ENCODE peak calls at places on chromosomes 7 and 10, in ten cellular contexts. One of them, this sample, is unnamed.

GRCh38 chr7:91784469-91784868 is 96.0 kb downstream of the MTERF1 start:
- DNase-seq in effector memory CD4-positive, alpha-beta T cell: no peak
- DNase-seq in psoas muscle: no peak
- DNase-seq in astrocyte: peak; percentile 58
- DNase-seq in Panc1: no peak
- DNase-seq in left ventricle myocardium inferior: no peak
- DNase-seq in small intestine: peak; percentile 20
- DNase-seq in ovary: no peak
- DNase-seq in vagina: no peak
- DNase-seq in right atrium auricular region: no peak
- DNase-seq in this sample: no peak

GRCh38 chr7:120628233-120628632 is 229.7 kb downstream of the TSPAN12 start:
- DNase-seq in psoas muscle: no peak
- DNase-seq in ovary: no peak
- DNase-seq in astrocyte: no peak
- DNase-seq in right atrium auricular region: no peak
- DNase-seq in small intestine: no peak
- DNase-seq in effector memory CD4-positive, alpha-beta T cell: no peak
- DNase-seq in Panc1: no peak
- DNase-seq in left ventricle myocardium inferior: no peak
- DNase-seq in vagina: no peak
- DNase-seq in this sample: no peak

GRCh38 chr7:77386165-77386824 is 29.9 kb downstream of the GSAP start:
- DNase-seq in effector memory CD4-positive, alpha-beta T cell: no peak
- DNase-seq in right atrium auricular region: no peak
- DNase-seq in ovary: no peak
- DNase-seq in small intestine: no peak
- DNase-seq in Panc1: no peak
- DNase-seq in astrocyte: peak; percentile 34
- DNase-seq in vagina: no peak
- DNase-seq in psoas muscle: no peak
- DNase-seq in left ventricle myocardium inferior: no peak
- DNase-seq in this sample: no peak

GRCh38 chr7:45082031-45082830 is 6.5 kb downstream of the NACAD start:
- DNase-seq in left ventricle myocardium inferior: no peak
- DNase-seq in Panc1: no peak
- DNase-seq in small intestine: no peak
- DNase-seq in right atrium auricular region: no peak
- DNase-seq in psoas muscle: peak; percentile 50
- DNase-seq in ovary: no peak
- DNase-seq in effector memory CD4-positive, alpha-beta T cell: no peak
- DNase-seq in vagina: no peak
- DNase-seq in astrocyte: no peak
- DNase-seq in this sample: peak; percentile 88

GRCh38 chr7:388961-389701 is 99.2 kb downstream of the FOXL3 start:
- DNase-seq in right atrium auricular region: no peak
- DNase-seq in left ventricle myocardium inferior: peak; percentile 4
- DNase-seq in ovary: peak; percentile 13
- DNase-seq in small intestine: no peak
- DNase-seq in psoas muscle: peak; percentile 50
- DNase-seq in effector memory CD4-positive, alpha-beta T cell: no peak
- DNase-seq in vagina: no peak
- DNase-seq in astrocyte: no peak
- DNase-seq in Panc1: no peak
- DNase-seq in this sample: no peak

GRCh38 chr7:15925608-15926007 is 239.1 kb upstream of the MEOX2 start:
- DNase-seq in vagina: no peak
- DNase-seq in ovary: no peak
- DNase-seq in astrocyte: no peak
- DNase-seq in effector memory CD4-positive, alpha-beta T cell: no peak
- DNase-seq in Panc1: no peak
- DNase-seq in psoas muscle: no peak
- DNase-seq in small intestine: no peak
- DNase-seq in right atrium auricular region: no peak
- DNase-seq in left ventricle myocardium inferior: no peak
- DNase-seq in this sample: no peak

GRCh38 chr7:2175091-2175490 is 57.7 kb downstream of the MAD1L1 start:
- DNase-seq in astrocyte: no peak
- DNase-seq in small intestine: no peak
- DNase-seq in vagina: no peak
- DNase-seq in psoas muscle: peak; percentile 75
- DNase-seq in right atrium auricular region: peak; percentile 53
- DNase-seq in ovary: no peak
- DNase-seq in effector memory CD4-positive, alpha-beta T cell: no peak
- DNase-seq in left ventricle myocardium inferior: no peak
- DNase-seq in Panc1: no peak
- DNase-seq in this sample: no peak

GRCh38 chr7:122350701-122351100 is 46.2 kb upstream of the FEZF1 start:
- DNase-seq in right atrium auricular region: no peak
- DNase-seq in left ventricle myocardium inferior: no peak
- DNase-seq in small intestine: no peak
- DNase-seq in ovary: no peak
- DNase-seq in psoas muscle: no peak
- DNase-seq in vagina: no peak
- DNase-seq in effector memory CD4-positive, alpha-beta T cell: no peak
- DNase-seq in astrocyte: no peak
- DNase-seq in Panc1: no peak
- DNase-seq in this sample: no peak

GRCh38 chr10:7458554-7458953 is 47.7 kb upstream of the SFMBT2 start:
- DNase-seq in vagina: no peak
- DNase-seq in right atrium auricular region: no peak
- DNase-seq in effector memory CD4-positive, alpha-beta T cell: no peak
- DNase-seq in astrocyte: peak; percentile 59
- DNase-seq in psoas muscle: no peak
- DNase-seq in left ventricle myocardium inferior: no peak
- DNase-seq in ovary: no peak
- DNase-seq in small intestine: no peak
- DNase-seq in Panc1: no peak
- DNase-seq in this sample: no peak

GRCh38 chr7:159078911-159079270 is 65.8 kb downstream of the VIPR2 start:
- DNase-seq in vagina: no peak
- DNase-seq in ovary: no peak
- DNase-seq in astrocyte: no peak
- DNase-seq in effector memory CD4-positive, alpha-beta T cell: no peak
- DNase-seq in right atrium auricular region: no peak
- DNase-seq in left ventricle myocardium inferior: no peak
- DNase-seq in Panc1: no peak
- DNase-seq in small intestine: no peak
- DNase-seq in psoas muscle: no peak
- DNase-seq in this sample: peak; percentile 4

GRCh38 chr7:39187130-39187529 is 209.4 kb downstream of the POU6F2 start:
- DNase-seq in vagina: no peak
- DNase-seq in astrocyte: no peak
- DNase-seq in ovary: no peak
- DNase-seq in effector memory CD4-positive, alpha-beta T cell: no peak
- DNase-seq in psoas muscle: no peak
- DNase-seq in Panc1: no peak
- DNase-seq in right atrium auricular region: no peak
- DNase-seq in small intestine: no peak
- DNase-seq in left ventricle myocardium inferior: no peak
- DNase-seq in this sample: no peak

GRCh38 chr7:113143486-113144257 is 25.3 kb upstream of the SMIM30 start:
- DNase-seq in effector memory CD4-positive, alpha-beta T cell: no peak
- DNase-seq in right atrium auricular region: no peak
- DNase-seq in vagina: no peak
- DNase-seq in ovary: no peak
- DNase-seq in left ventricle myocardium inferior: no peak
- DNase-seq in astrocyte: no peak
- DNase-seq in small intestine: no peak
- DNase-seq in psoas muscle: no peak
- DNase-seq in Panc1: no peak
- DNase-seq in this sample: no peak

GRCh38 chr7:113142385-113143119 is 24.2 kb upstream of the SMIM30 start:
- DNase-seq in vagina: no peak
- DNase-seq in astrocyte: no peak
- DNase-seq in psoas muscle: no peak
- DNase-seq in left ventricle myocardium inferior: no peak
- DNase-seq in small intestine: no peak
- DNase-seq in ovary: no peak
- DNase-seq in Panc1: no peak
- DNase-seq in right atrium auricular region: no peak
- DNase-seq in effector memory CD4-positive, alpha-beta T cell: no peak
- DNase-seq in this sample: no peak

GRCh38 chr7:113140956-113141355 is 22.6 kb upstream of the SMIM30 start:
- DNase-seq in left ventricle myocardium inferior: no peak
- DNase-seq in vagina: no peak
- DNase-seq in ovary: no peak
- DNase-seq in psoas muscle: no peak
- DNase-seq in Panc1: no peak
- DNase-seq in effector memory CD4-positive, alpha-beta T cell: no peak
- DNase-seq in right atrium auricular region: no peak
- DNase-seq in astrocyte: no peak
- DNase-seq in small intestine: no peak
- DNase-seq in this sample: no peak

GRCh38 chr7:113144839-113145238 is 26.5 kb upstream of the SMIM30 start:
- DNase-seq in effector memory CD4-positive, alpha-beta T cell: no peak
- DNase-seq in small intestine: no peak
- DNase-seq in astrocyte: no peak
- DNase-seq in ovary: no peak
- DNase-seq in right atrium auricular region: no peak
- DNase-seq in left ventricle myocardium inferior: no peak
- DNase-seq in vagina: no peak
- DNase-seq in Panc1: no peak
- DNase-seq in psoas muscle: no peak
- DNase-seq in this sample: no peak
- H3K4me3 ChIP-seq in effector memory CD4-positive, alpha-beta T cell: no peak overlapping the region
- H3K4me3 ChIP-seq in small intestine: no peak overlapping the region
- H3K4me3 ChIP-seq in astrocyte: no peak overlapping the region
- H3K4me3 ChIP-seq in ovary: no peak overlapping the region
- H3K4me3 ChIP-seq in right atrium auricular region: no peak overlapping the region
- H3K4me3 ChIP-seq in left ventricle myocardium inferior: no peak overlapping the region
- H3K4me3 ChIP-seq in vagina: no peak overlapping the region
- H3K4me3 ChIP-seq in Panc1: no peak overlapping the region
- H3K4me3 ChIP-seq in psoas muscle: no peak overlapping the region
- H3K4me3 ChIP-seq in this sample: no peak overlapping the region

GRCh38 chr10:93473161-93473560 is 9.0 kb downstream of the MYOF start:
- DNase-seq in left ventricle myocardium inferior: no peak
- DNase-seq in ovary: no peak
- DNase-seq in small intestine: no peak
- DNase-seq in right atrium auricular region: no peak
- DNase-seq in vagina: no peak
- DNase-seq in psoas muscle: no peak
- DNase-seq in astrocyte: no peak
- DNase-seq in Panc1: no peak
- DNase-seq in effector memory CD4-positive, alpha-beta T cell: no peak
- DNase-seq in this sample: no peak

GRCh38 chr10:93473804-93474472 is 8.2 kb downstream of the MYOF start:
- DNase-seq in effector memory CD4-positive, alpha-beta T cell: no peak
- DNase-seq in ovary: no peak
- DNase-seq in left ventricle myocardium inferior: no peak
- DNase-seq in psoas muscle: no peak
- DNase-seq in small intestine: no peak
- DNase-seq in Panc1: no peak
- DNase-seq in right atrium auricular region: no peak
- DNase-seq in vagina: no peak
- DNase-seq in astrocyte: no peak
- DNase-seq in this sample: no peak

GRCh38 chr10:93475227-93475626 is 6.9 kb downstream of the MYOF start:
- DNase-seq in psoas muscle: no peak
- DNase-seq in ovary: no peak
- DNase-seq in astrocyte: no peak
- DNase-seq in effector memory CD4-positive, alpha-beta T cell: no peak
- DNase-seq in right atrium auricular region: no peak
- DNase-seq in left ventricle myocardium inferior: no peak
- DNase-seq in Panc1: no peak
- DNase-seq in vagina: no peak
- DNase-seq in small intestine: no peak
- DNase-seq in this sample: no peak

GRCh38 chr10:93476756-93477155 is 5.4 kb downstream of the MYOF start:
- DNase-seq in astrocyte: no peak
- DNase-seq in psoas muscle: no peak
- DNase-seq in effector memory CD4-positive, alpha-beta T cell: no peak
- DNase-seq in small intestine: no peak
- DNase-seq in ovary: no peak
- DNase-seq in vagina: no peak
- DNase-seq in right atrium auricular region: no peak
- DNase-seq in left ventricle myocardium inferior: no peak
- DNase-seq in Panc1: no peak
- DNase-seq in this sample: no peak

DNA sequence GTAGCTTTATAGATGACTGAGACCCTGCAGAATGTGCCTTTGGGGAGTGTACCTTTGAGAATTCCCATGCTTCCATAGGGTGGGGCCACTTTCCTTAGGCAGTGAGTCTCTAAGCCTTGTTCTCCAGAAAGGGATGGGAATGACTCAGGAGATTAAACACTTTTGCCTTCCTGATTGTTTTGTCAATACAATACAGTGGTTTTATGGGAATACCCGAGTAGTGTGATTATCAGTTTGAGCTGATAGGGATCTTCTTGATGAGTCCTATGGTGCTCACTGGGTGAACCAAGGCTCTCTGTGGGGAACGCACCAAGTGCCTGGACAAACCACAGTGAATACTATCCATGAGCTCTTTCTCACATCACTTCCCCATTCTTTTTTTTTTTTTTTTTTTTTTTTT is 6.3 kb downstream of the MYOF start:
- DNase-seq in Panc1: peak; percentile 90
- DNase-seq in left ventricle myocardium inferior: no peak
- DNase-seq in right atrium auricular region: peak; percentile 38
- DNase-seq in psoas muscle: no peak
- DNase-seq in effector memory CD4-positive, alpha-beta T cell: no peak
- DNase-seq in ovary: no peak
- DNase-seq in small intestine: peak; percentile 63
- DNase-seq in vagina: no peak
- DNase-seq in astrocyte: peak; percentile 97
- DNase-seq in this sample: no peak
- H3K4me1 ChIP-seq in Panc1: peaks cover 79% of the 10 kb centered on the region
- H3K4me1 ChIP-seq in left ventricle myocardium inferior: peaks cover 56% of the 10 kb centered on the region
- H3K4me1 ChIP-seq in right atrium auricular region: no peaks in the 10 kb centered on the region
- H3K4me1 ChIP-seq in psoas muscle: peaks cover under 1% of the 10 kb centered on the region
- H3K4me1 ChIP-seq in effector memory CD4-positive, alpha-beta T cell: no peaks in the 10 kb centered on the region
- H3K4me1 ChIP-seq in ovary: peaks cover 5% of the 10 kb centered on the region
- H3K4me1 ChIP-seq in small intestine: peaks cover 8% of the 10 kb centered on the region
- H3K4me1 ChIP-seq in vagina: peaks cover 91% of the 10 kb centered on the region
- H3K4me1 ChIP-seq in astrocyte: peaks cover 68% of the 10 kb centered on the region
- H3K4me1 ChIP-seq in this sample: no peaks in the 10 kb centered on the region

DNA sequence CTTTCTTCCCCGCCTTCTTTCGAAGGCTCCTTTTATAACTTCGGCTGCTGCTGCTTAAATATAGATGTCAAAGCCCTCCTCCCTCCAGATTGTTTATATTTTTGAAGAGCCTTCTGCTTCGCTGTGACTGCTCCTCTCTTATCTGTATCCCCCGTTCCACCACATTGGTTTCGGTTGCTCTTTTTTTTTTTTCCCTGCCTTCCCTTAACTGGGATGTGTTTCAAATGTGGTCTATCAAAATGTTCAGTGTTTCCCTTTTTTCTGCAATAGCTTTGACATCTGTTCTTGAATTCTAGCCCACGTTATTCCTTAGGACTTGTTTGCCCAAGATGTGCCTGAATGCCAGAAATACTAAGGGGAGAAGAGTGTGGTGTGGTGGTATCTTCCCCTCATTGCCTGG is 96.5 kb downstream of the CUX1 start:
- DNase-seq in ovary: no peak
- DNase-seq in left ventricle myocardium inferior: no peak
- DNase-seq in astrocyte: peak; percentile 48
- DNase-seq in small intestine: no peak
- DNase-seq in right atrium auricular region: no peak
- DNase-seq in effector memory CD4-positive, alpha-beta T cell: no peak
- DNase-seq in psoas muscle: no peak
- DNase-seq in Panc1: no peak
- DNase-seq in vagina: no peak
- DNase-seq in this sample: no peak
- H3K27ac ChIP-seq in ovary: peak overlapping the region; percentile 73
- H3K27ac ChIP-seq in left ventricle myocardium inferior: peak overlapping the region; percentile 87
- H3K27ac ChIP-seq in astrocyte: no peak overlapping the region
- H3K27ac ChIP-seq in small intestine: no peak overlapping the region
- H3K27ac ChIP-seq in right atrium auricular region: peak overlapping the region; percentile 68
- H3K27ac ChIP-seq in effector memory CD4-positive, alpha-beta T cell: no peak overlapping the region
- H3K27ac ChIP-seq in psoas muscle: peak overlapping the region; percentile 90
- H3K27ac ChIP-seq in Panc1: no peak overlapping the region
- H3K27ac ChIP-seq in vagina: peak overlapping the region; percentile 71
- H3K27ac ChIP-seq in this sample: peak overlapping the region; percentile 23

GRCh38 chr7:128352138-128352537 is 8.4 kb upstream of the RBM28 start:
- DNase-seq in Panc1: no peak
- DNase-seq in vagina: no peak
- DNase-seq in right atrium auricular region: no peak
- DNase-seq in astrocyte: no peak
- DNase-seq in effector memory CD4-positive, alpha-beta T cell: no peak
- DNase-seq in psoas muscle: peak; percentile 82
- DNase-seq in small intestine: no peak
- DNase-seq in ovary: peak; percentile 62
- DNase-seq in left ventricle myocardium inferior: peak; percentile 39
- DNase-seq in this sample: peak; percentile 64
- H3K4me3 ChIP-seq in Panc1: no peak overlapping the region
- H3K4me3 ChIP-seq in vagina: peak overlapping the region; percentile 7
- H3K4me3 ChIP-seq in right atrium auricular region: peak overlapping the region; percentile 42
- H3K4me3 ChIP-seq in astrocyte: no peak overlapping the region
- H3K4me3 ChIP-seq in effector memory CD4-positive, alpha-beta T cell: no peak overlapping the region
- H3K4me3 ChIP-seq in psoas muscle: peak overlapping the region; percentile 55
- H3K4me3 ChIP-seq in small intestine: no peak overlapping the region
- H3K4me3 ChIP-seq in ovary: no peak overlapping the region
- H3K4me3 ChIP-seq in left ventricle myocardium inferior: peak overlapping the region; percentile 58
- H3K4me3 ChIP-seq in this sample: peak overlapping the region; percentile 31

This sample was measured in testis.